ENCODE peak calls at places on chromosomes 7 and 10, in five cellular contexts. A is NCI-H510A; R is CD8-positive, alpha-beta memory T cell; E is EH; K is NCI-H2029. Y is an unnamed sample.

GRCh38 chr7:141410353-141410752 is 140.9 kb upstream of the AGK start:
- DNase-seq in K (no peak), E (no peak), R (no peak), A (no peak), Y (no peak)

GRCh38 chr10:111856631-111857030 is 326.9 kb downstream of the GPAM start:
- DNase-seq in R (no peak), A (no peak), E (no peak), K (no peak), Y (peak; percentile 27)

GRCh38 chr7:37738338-37738737 is 54.8 kb downstream of the GPR141 start:
- DNase-seq in A (no peak), E (no peak), R (no peak), K (no peak), Y (no peak)

GRCh38 chr10:101121661-101122045 is 9.4 kb upstream of the TLX1 start:
- DNase-seq in A (no peak), K (no peak), R (no peak), E (no peak), Y (no peak)

GRCh38 chr7:12957487-12957886 is 270.1 kb downstream of the ARL4A start:
- DNase-seq in K (no peak), R (no peak), E (no peak), A (no peak), Y (no peak)

GRCh38 chr7:135441791-135442190 is 68.1 kb downstream of the CNOT4 start:
- DNase-seq in R (no peak), K (no peak), A (no peak), E (peak; percentile 32), Y (no peak)

GRCh38 chr10:23405540-23405939 is 33.3 kb upstream of the OTUD1 start:
- DNase-seq in K (no peak), A (no peak), R (no peak), E (peak; percentile 21), Y (no peak)

GRCh38 chr10:92880233-92880861 is 32.0 kb downstream of the EXOC6 start:
- DNase-seq in A (peak; percentile 7), R (no peak), E (peak; percentile 67), K (peak; percentile 0), Y (peak; percentile 59)

GRCh38 chr7:70647801-70648491 is 484.0 kb upstream of the GALNT17 start:
- DNase-seq in A (no peak), R (peak; percentile 71), E (peak; percentile 72), K (no peak), Y (no peak)

Y was measured in neural progenitor cell.